ENCODE peak calls at places on chromosome 19, in six cellular contexts. P is HCT116, C is uterus, E is esophagus squamous epithelium, I is IMR-90, Y is tibial nerve. D is an unnamed sample.

GRCh38 chr19:35890113-35890650 is 10.2 kb downstream of the NFKBID start:
- DNase-seq in P (no peak), C (no peak), E (no peak), I (no peak), Y (no peak), D (no peak)

GRCh38 chr19:42121666-42122069 is 10.6 kb downstream of the POU2F2 start:
- DNase-seq in P (no peak), C (no peak), E (no peak), I (peak; percentile 88), Y (no peak), D (peak; percentile 44)

GRCh38 chr19:42467437-42467760 is 24.7 kb upstream of the CXCL17 start:
- DNase-seq in P (no peak), C (no peak), E (no peak), I (no peak), Y (no peak), D (peak; percentile 25)

GRCh38 chr19:36151144-36152051 is 849 bp downstream of the COX7A1 start:
- DNase-seq in P (no peak), C (peak; percentile 68), E (no peak), I (no peak), Y (peak; percentile 57), D (peak; percentile 78)

GRCh38 chr19:35352448-35353304 is 5.0 kb downstream of the FFAR1 start:
- DNase-seq in P (peak; percentile 59), C (peak; percentile 44), E (no peak), I (peak; percentile 64), Y (no peak), D (peak; percentile 84)

GRCh38 chr19:18063463-18063862 is 23.3 kb downstream of the IL12RB1 start:
- DNase-seq in P (no peak), C (no peak), E (no peak), I (no peak), Y (no peak), D (no peak)

GRCh38 chr19:12513531-12514061 is 29.0 kb upstream of the ZNF709 start:
- DNase-seq in P (no peak), C (no peak), E (no peak), I (no peak), Y (no peak), D (peak; percentile 16)

GRCh38 chr19:14526423-14526822 is 3.0 kb upstream of the TECR start:
- DNase-seq in P (no peak), C (no peak), E (no peak), I (no peak), Y (no peak), D (no peak)

GRCh38 chr19:54199401-54199800 is 1.3 kb upstream of the RPS9 start:
- DNase-seq in P (no peak), C (no peak), E (no peak), I (no peak), Y (no peak), D (no peak)

GRCh38 chr19:40750035-40750284 is 317 bp downstream of the ACTMAP start:
- DNase-seq in P (no peak), C (no peak), E (no peak), I (no peak), Y (no peak), D (no peak)

GRCh38 chr19:33618884-33619283 is 2.9 kb upstream of the CHST8 start:
- DNase-seq in P (no peak), C (no peak), E (no peak), I (no peak), Y (no peak), D (no peak)

GRCh38 chr19:5112175-5112574 is 143.3 kb downstream of the KDM4B start:
- DNase-seq in P (no peak), C (no peak), E (no peak), I (no peak), Y (no peak), D (peak; percentile 42)

GRCh38 chr19:40691421-40692211 is 1.2 kb upstream of the NUMBL start:
- DNase-seq in P (no peak), C (peak; percentile 46), E (no peak), I (no peak), Y (no peak), D (no peak)

GRCh38 chr19:3641515-3642269 is 15.1 kb upstream of the CACTIN start:
- DNase-seq in P (no peak), C (no peak), E (no peak), I (no peak), Y (no peak), D (no peak)
- TF ChIP-seq POLR2A in P (no peak), C (no peak), E (no peak), I (no peak), Y (no peak), D (no peak)

DNA sequence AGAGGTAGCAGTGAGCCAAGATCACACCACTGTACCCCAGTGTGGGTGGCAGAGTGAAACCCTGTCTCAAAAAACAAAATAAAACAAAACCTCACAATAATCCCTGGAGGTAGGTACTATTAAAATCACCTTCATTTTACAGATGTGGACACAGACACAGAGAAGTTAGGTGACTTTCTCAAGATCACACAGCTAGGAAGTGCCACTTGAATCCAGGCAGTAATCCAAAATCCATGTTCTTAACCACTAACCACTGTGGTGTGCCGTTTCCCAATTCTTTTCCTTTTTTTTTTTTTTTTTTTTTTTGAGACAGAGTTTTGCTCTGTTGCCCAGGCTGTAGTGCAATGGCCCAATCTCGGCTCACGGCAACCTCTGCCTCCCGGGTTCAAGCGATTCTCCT is 9.0 kb downstream of the PPP1R14A start:
- DNase-seq in P (no peak), C (no peak), E (no peak), I (no peak), Y (no peak), D (no peak)
- H3K27ac ChIP-seq in P (no peak overlapping the region), C (no peak overlapping the region), E (peak overlapping the region; percentile 77), I (no peak overlapping the region), Y (no peak overlapping the region), D (peak overlapping the region; percentile 33)

GRCh38 chr19:57511484-57511883 is 11.7 kb downstream of the ZNF773 start:
- DNase-seq in P (no peak), C (no peak), E (no peak), I (no peak), Y (no peak), D (no peak)
- H3K9me3 ChIP-seq in P (peaks cover 17% of the 10 kb centered on the region), C (no peaks in the 10 kb centered on the region), E (peaks cover 63% of the 10 kb centered on the region), I (peaks cover 36% of the 10 kb centered on the region), Y (peaks cover 52% of the 10 kb centered on the region), D (peaks cover 11% of the 10 kb centered on the region)

GRCh38 chr19:7355151-7355845 is 6.6 kb downstream of the ARHGEF18 start:
- DNase-seq in P (no peak), C (peak; percentile 62), E (no peak), I (peak; percentile 59), Y (no peak), D (peak; percentile 86)
- TF ChIP-seq POLR2A in P (no peak), C (no peak), E (no peak), I (no peak), Y (no peak), D (no peak)

DNA sequence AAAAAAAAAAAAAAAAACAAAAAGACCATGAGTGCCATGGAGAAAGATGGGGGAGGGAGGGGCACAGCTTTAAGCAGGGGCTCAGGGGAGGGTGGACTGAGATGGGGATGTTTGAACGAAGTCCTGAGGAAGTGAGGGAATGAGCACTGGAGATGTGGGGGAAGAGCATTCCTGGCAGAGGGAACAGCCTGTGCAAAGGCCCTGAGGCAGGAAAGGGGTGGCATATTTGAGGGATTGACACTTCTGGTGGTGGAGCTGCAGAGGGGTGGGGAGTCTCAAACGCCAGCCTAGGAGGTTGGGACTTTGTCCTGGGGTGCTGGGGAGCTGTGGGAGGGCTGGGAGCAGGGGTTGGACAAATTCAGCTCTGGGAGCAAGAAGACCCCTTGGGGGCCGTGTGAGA is 29.2 kb downstream of the MYH14 start:
- DNase-seq in P (no peak), C (no peak), E (no peak), I (no peak), Y (no peak), D (no peak)
- H3K27ac ChIP-seq in P (no peak overlapping the region), C (no peak overlapping the region), E (no peak overlapping the region), I (no peak overlapping the region), Y (no peak overlapping the region), D (no peak overlapping the region)

D was measured in adrenal gland.